ENCODE peak calls at places on chromosomes 2 and 18, in nine cellular contexts. One of them, this sample, is unnamed.

GRCh38 chr2:215466097-215466909 is 30.4 kb upstream of the FN1 start:
- DNase-seq in lower lobe of right lung: no peak
- DNase-seq in stimulated activated CD4-positive, alpha-beta T cell treated with anti-CD3 and anti-CD28 coated beads, Interleukin-2, amount 100 ng/mL, for 48 hours: no peak
- DNase-seq in left ventricle myocardium inferior: no peak
- DNase-seq in cerebellum: no peak
- DNase-seq in DMS53: no peak
- DNase-seq in progenitor cell of endocrine pancreas: no peak
- DNase-seq in sigmoid colon: no peak
- DNase-seq in HFFc6: no peak
- DNase-seq in this sample: peak; percentile 96

GRCh38 chr18:23138470-23138869 is 3.2 kb downstream of the CABLES1 start:
- DNase-seq in lower lobe of right lung: peak; percentile 66
- DNase-seq in stimulated activated CD4-positive, alpha-beta T cell treated with anti-CD3 and anti-CD28 coated beads, Interleukin-2, amount 100 ng/mL, for 48 hours: no peak
- DNase-seq in left ventricle myocardium inferior: peak; percentile 52
- DNase-seq in cerebellum: no peak
- DNase-seq in DMS53: peak; percentile 87
- DNase-seq in progenitor cell of endocrine pancreas: no peak
- DNase-seq in sigmoid colon: no peak
- DNase-seq in HFFc6: no peak
- DNase-seq in this sample: no peak

GRCh38 chr18:11747731-11748130 is 58.7 kb downstream of the GNAL start:
- DNase-seq in lower lobe of right lung: no peak
- DNase-seq in stimulated activated CD4-positive, alpha-beta T cell treated with anti-CD3 and anti-CD28 coated beads, Interleukin-2, amount 100 ng/mL, for 48 hours: no peak
- DNase-seq in left ventricle myocardium inferior: no peak
- DNase-seq in cerebellum: no peak
- DNase-seq in DMS53: peak; percentile 20
- DNase-seq in progenitor cell of endocrine pancreas: no peak
- DNase-seq in sigmoid colon: no peak
- DNase-seq in HFFc6: no peak
- DNase-seq in this sample: no peak

GRCh38 chr2:240964854-240965295 is 33.5 kb upstream of the SNED1 start:
- DNase-seq in lower lobe of right lung: peak; percentile 46
- DNase-seq in stimulated activated CD4-positive, alpha-beta T cell treated with anti-CD3 and anti-CD28 coated beads, Interleukin-2, amount 100 ng/mL, for 48 hours: no peak
- DNase-seq in left ventricle myocardium inferior: peak; percentile 10
- DNase-seq in cerebellum: no peak
- DNase-seq in DMS53: no peak
- DNase-seq in progenitor cell of endocrine pancreas: peak; percentile 6
- DNase-seq in sigmoid colon: no peak
- DNase-seq in HFFc6: no peak
- DNase-seq in this sample: no peak

GRCh38 chr18:22607284-22607635 is 189.5 kb upstream of the CTAGE1 start:
- DNase-seq in lower lobe of right lung: no peak
- DNase-seq in stimulated activated CD4-positive, alpha-beta T cell treated with anti-CD3 and anti-CD28 coated beads, Interleukin-2, amount 100 ng/mL, for 48 hours: no peak
- DNase-seq in left ventricle myocardium inferior: no peak
- DNase-seq in cerebellum: no peak
- DNase-seq in DMS53: no peak
- DNase-seq in progenitor cell of endocrine pancreas: no peak
- DNase-seq in sigmoid colon: no peak
- DNase-seq in HFFc6: no peak
- DNase-seq in this sample: no peak

GRCh38 chr2:3805120-3805519 is 101.7 kb downstream of the DCDC2C start:
- DNase-seq in lower lobe of right lung: no peak
- DNase-seq in stimulated activated CD4-positive, alpha-beta T cell treated with anti-CD3 and anti-CD28 coated beads, Interleukin-2, amount 100 ng/mL, for 48 hours: no peak
- DNase-seq in left ventricle myocardium inferior: no peak
- DNase-seq in cerebellum: no peak
- DNase-seq in DMS53: peak; percentile 56
- DNase-seq in progenitor cell of endocrine pancreas: no peak
- DNase-seq in sigmoid colon: no peak
- DNase-seq in HFFc6: no peak
- DNase-seq in this sample: no peak

GRCh38 chr2:163698857-163699256 is 37.0 kb downstream of the FIGN start:
- DNase-seq in lower lobe of right lung: no peak
- DNase-seq in stimulated activated CD4-positive, alpha-beta T cell treated with anti-CD3 and anti-CD28 coated beads, Interleukin-2, amount 100 ng/mL, for 48 hours: no peak
- DNase-seq in left ventricle myocardium inferior: no peak
- DNase-seq in cerebellum: no peak
- DNase-seq in DMS53: no peak
- DNase-seq in progenitor cell of endocrine pancreas: no peak
- DNase-seq in sigmoid colon: no peak
- DNase-seq in HFFc6: no peak
- DNase-seq in this sample: no peak

GRCh38 chr18:34738173-34738894 is 28.2 kb downstream of the DTNA start:
- DNase-seq in lower lobe of right lung: no peak
- DNase-seq in stimulated activated CD4-positive, alpha-beta T cell treated with anti-CD3 and anti-CD28 coated beads, Interleukin-2, amount 100 ng/mL, for 48 hours: no peak
- DNase-seq in left ventricle myocardium inferior: peak; percentile 22
- DNase-seq in cerebellum: no peak
- DNase-seq in DMS53: peak; percentile 8
- DNase-seq in progenitor cell of endocrine pancreas: no peak
- DNase-seq in sigmoid colon: no peak
- DNase-seq in HFFc6: peak; percentile 0
- DNase-seq in this sample: peak; percentile 22

GRCh38 chr2:238846503-238847431 is 1.1 kb upstream of the TWIST2 start:
- DNase-seq in lower lobe of right lung: peak; percentile 50
- DNase-seq in stimulated activated CD4-positive, alpha-beta T cell treated with anti-CD3 and anti-CD28 coated beads, Interleukin-2, amount 100 ng/mL, for 48 hours: no peak
- DNase-seq in left ventricle myocardium inferior: no peak
- DNase-seq in cerebellum: no peak
- DNase-seq in DMS53: no peak
- DNase-seq in progenitor cell of endocrine pancreas: no peak
- DNase-seq in sigmoid colon: peak; percentile 78
- DNase-seq in HFFc6: no peak
- DNase-seq in this sample: peak; percentile 53

GRCh38 chr2:136378712-136379595 is 261.0 kb upstream of the CXCR4 start:
- DNase-seq in lower lobe of right lung: no peak
- DNase-seq in stimulated activated CD4-positive, alpha-beta T cell treated with anti-CD3 and anti-CD28 coated beads, Interleukin-2, amount 100 ng/mL, for 48 hours: peak; percentile 62
- DNase-seq in left ventricle myocardium inferior: peak; percentile 29
- DNase-seq in cerebellum: peak; percentile 13
- DNase-seq in DMS53: peak; percentile 59
- DNase-seq in progenitor cell of endocrine pancreas: peak; percentile 44
- DNase-seq in sigmoid colon: no peak
- DNase-seq in HFFc6: peak; percentile 17
- DNase-seq in this sample: peak; percentile 68

GRCh38 chr2:108927936-108928659 is 60.9 kb downstream of the EDAR start:
- DNase-seq in lower lobe of right lung: no peak
- DNase-seq in stimulated activated CD4-positive, alpha-beta T cell treated with anti-CD3 and anti-CD28 coated beads, Interleukin-2, amount 100 ng/mL, for 48 hours: peak; percentile 23
- DNase-seq in left ventricle myocardium inferior: no peak
- DNase-seq in cerebellum: peak; percentile 23
- DNase-seq in DMS53: peak; percentile 87
- DNase-seq in progenitor cell of endocrine pancreas: no peak
- DNase-seq in sigmoid colon: peak; percentile 46
- DNase-seq in HFFc6: peak; percentile 59
- DNase-seq in this sample: peak; percentile 69

GRCh38 chr2:70403267-70404053 is 101.6 kb upstream of the FAM136A start:
- DNase-seq in lower lobe of right lung: no peak
- DNase-seq in stimulated activated CD4-positive, alpha-beta T cell treated with anti-CD3 and anti-CD28 coated beads, Interleukin-2, amount 100 ng/mL, for 48 hours: no peak
- DNase-seq in left ventricle myocardium inferior: no peak
- DNase-seq in cerebellum: no peak
- DNase-seq in DMS53: peak; percentile 89
- DNase-seq in progenitor cell of endocrine pancreas: no peak
- DNase-seq in sigmoid colon: no peak
- DNase-seq in HFFc6: no peak
- DNase-seq in this sample: no peak

GRCh38 chr18:58507881-58508280 is 121.0 kb downstream of the ALPK2 start:
- DNase-seq in lower lobe of right lung: no peak
- DNase-seq in stimulated activated CD4-positive, alpha-beta T cell treated with anti-CD3 and anti-CD28 coated beads, Interleukin-2, amount 100 ng/mL, for 48 hours: no peak
- DNase-seq in left ventricle myocardium inferior: no peak
- DNase-seq in cerebellum: no peak
- DNase-seq in DMS53: peak; percentile 53
- DNase-seq in progenitor cell of endocrine pancreas: no peak
- DNase-seq in sigmoid colon: no peak
- DNase-seq in HFFc6: no peak
- DNase-seq in this sample: no peak

GRCh38 chr2:235749121-235749780 is 255.4 kb downstream of the AGAP1 start:
- DNase-seq in lower lobe of right lung: no peak
- DNase-seq in stimulated activated CD4-positive, alpha-beta T cell treated with anti-CD3 and anti-CD28 coated beads, Interleukin-2, amount 100 ng/mL, for 48 hours: no peak
- DNase-seq in left ventricle myocardium inferior: no peak
- DNase-seq in cerebellum: no peak
- DNase-seq in DMS53: no peak
- DNase-seq in progenitor cell of endocrine pancreas: no peak
- DNase-seq in sigmoid colon: no peak
- DNase-seq in HFFc6: peak; percentile 67
- DNase-seq in this sample: peak; percentile 54

GRCh38 chr2:37653805-37654378 is 17.6 kb downstream of the CDC42EP3 start:
- DNase-seq in lower lobe of right lung: peak; percentile 69
- DNase-seq in stimulated activated CD4-positive, alpha-beta T cell treated with anti-CD3 and anti-CD28 coated beads, Interleukin-2, amount 100 ng/mL, for 48 hours: no peak
- DNase-seq in left ventricle myocardium inferior: peak; percentile 79
- DNase-seq in cerebellum: no peak
- DNase-seq in DMS53: peak; percentile 10
- DNase-seq in progenitor cell of endocrine pancreas: no peak
- DNase-seq in sigmoid colon: no peak
- DNase-seq in HFFc6: no peak
- DNase-seq in this sample: no peak

This sample was measured in fibroblast of the aortic adventitia.